ENCODE peak calls at places on chromosomes 4 and X, in six cellular contexts. Y is AG04450, L is heart left ventricle, Z is left ventricle myocardium inferior, M is suprapubic skin, O is substantia nigra. R is an unnamed sample.
A peak's percentile ranks its signal among the peaks of the same experiment; 100 is the strongest.

GRCh38 chr4:4327652-4328121 is 37.6 kb downstream of the ZBTB49 start:
- DNase-seq in Y (no peak), L (peak; percentile 53), Z (peak; percentile 34), M (no peak), O (no peak), R (no peak)

GRCh38 chr4:3287972-3288570 is 4.8 kb upstream of the RGS12 start:
- DNase-seq in Y (no peak), M (no peak), L (no peak), O (no peak), Z (no peak), R (no peak)

GRCh38 chr4:77833158-77833724 is 14.1 kb upstream of the CNOT6L start:
- DNase-seq in Z (no peak), L (no peak), O (no peak), Y (no peak), M (no peak), R (no peak)

GRCh38 chrX:5409106-5409505 is 819.6 kb downstream of the NLGN4X start:
- DNase-seq in M (no peak), Z (no peak), Y (no peak), O (no peak), L (no peak), R (no peak)

GRCh38 chr4:23333946-23334878 is 555.6 kb downstream of the PPARGC1A start:
- DNase-seq in O (no peak), L (no peak), Y (peak; percentile 11), Z (no peak), M (no peak), R (peak; percentile 73)

GRCh38 chrX:129606918-129607317 is 47.8 kb downstream of the APLN start:
- DNase-seq in O (peak; percentile 21), M (peak; percentile 73), Y (no peak), L (peak; percentile 47), Z (no peak), R (no peak)

GRCh38 chr4:147772459-147772969 is 40.6 kb downstream of the ARHGAP10 start:
- DNase-seq in Y (peak; percentile 69), O (no peak), L (no peak), Z (no peak), M (no peak), R (no peak)

GRCh38 chr4:166635367-166635766 is 598.9 kb downstream of the SPOCK3 start:
- DNase-seq in M (no peak), Y (no peak), L (no peak), Z (no peak), O (no peak), R (no peak)

GRCh38 chr4:38757945-38758344 is 24.8 kb downstream of the TLR10 start:
- DNase-seq in L (no peak), O (no peak), Z (no peak), M (no peak), Y (no peak), R (no peak)

GRCh38 chr4:47882228-47882627 is 32.2 kb downstream of the NFXL1 start:
- DNase-seq in O (no peak), L (no peak), M (no peak), Z (no peak), Y (no peak), R (no peak)

GRCh38 chrX:153599192-153600031 is 473 bp upstream of the CCNQ start:
- DNase-seq in L (peak; percentile 92), O (peak; percentile 63), Y (peak; percentile 43), M (peak; percentile 85), Z (peak; percentile 88), R (peak; percentile 22)

GRCh38 chr4:158193171-158193749 is 17.0 kb upstream of the TMEM144 start:
- DNase-seq in O (no peak), Y (no peak), L (no peak), Z (no peak), M (no peak), R (no peak)

GRCh38 chrX:112889400-112889799 is 48.8 kb upstream of the AMOT start:
- DNase-seq in M (no peak), L (no peak), Y (no peak), Z (no peak), O (no peak), R (no peak)

GRCh38 chrX:120839506-120839905 is 36.2 kb downstream of the CT47B1 start:
- DNase-seq in L (no peak), Y (no peak), Z (no peak), M (no peak), O (no peak), R (no peak)

GRCh38 chr4:25865586-25865985 is 2.8 kb upstream of the SEL1L3 start:
- DNase-seq in Y (no peak), Z (no peak), M (no peak), O (no peak), L (peak; percentile 38), R (peak; percentile 90)

GRCh38 chr4:183099537-183100297 is 660 bp downstream of the WWC2 start:
- DNase-seq in L (peak; percentile 46), O (peak; percentile 14), Y (no peak), Z (peak; percentile 36), M (peak; percentile 77), R (no peak)

GRCh38 chr4:102143433-102143832 is 201.8 kb downstream of the SLC39A8 start:
- DNase-seq in Y (no peak), Z (no peak), M (no peak), O (no peak), L (no peak), R (no peak)

GRCh38 chr4:3199661-3200422 is 49.1 kb upstream of the MSANTD1 start:
- DNase-seq in L (no peak), O (no peak), M (peak; percentile 75), Y (no peak), Z (no peak), R (no peak)

GRCh38 chr4:38735870-38736269 is 46.9 kb downstream of the TLR10 start:
- DNase-seq in L (no peak), Z (no peak), O (no peak), Y (no peak), M (no peak), R (no peak)

DNA sequence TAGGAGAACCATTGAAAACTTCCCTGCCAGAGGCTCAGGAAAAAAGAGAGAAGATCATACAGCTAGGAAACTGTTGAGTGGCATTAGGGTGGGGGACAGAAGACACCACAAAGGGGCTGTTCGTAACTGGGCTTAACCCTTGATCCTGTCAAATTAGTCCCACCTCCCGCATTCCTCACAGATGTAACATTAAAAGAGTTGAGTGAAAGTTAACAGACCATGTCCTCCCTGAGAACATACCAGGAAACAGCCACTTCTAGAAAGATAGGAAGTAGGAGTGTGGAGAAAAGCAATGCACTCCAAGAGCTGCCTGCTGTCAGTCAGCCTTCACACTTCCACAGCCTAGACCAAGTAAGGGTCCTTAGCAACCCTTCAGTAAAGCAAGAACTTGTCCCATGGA is 8.7 kb downstream of the SHROOM4 start:
- DNase-seq in Y (no peak), Z (no peak), M (no peak), L (no peak), O (no peak), R (no peak)
- H3K27ac ChIP-seq in Y (no peak overlapping the region), Z (no peak overlapping the region), M (no peak overlapping the region), L (no peak overlapping the region), O (peak overlapping the region; percentile 21), R (no peak overlapping the region)

GRCh38 chr4:146327859-146328258 is 113.5 kb downstream of the REELD1 start:
- DNase-seq in Z (no peak), L (no peak), M (no peak), O (no peak), Y (no peak), R (no peak)

GRCh38 chr4:146333187-146333894 is 119.0 kb downstream of the REELD1 start:
- DNase-seq in L (no peak), Y (peak; percentile 26), O (no peak), Z (no peak), M (no peak), R (peak; percentile 51)

GRCh38 chr4:146333895-146334262 is 119.5 kb downstream of the REELD1 start:
- DNase-seq in M (no peak), Z (no peak), Y (no peak), L (no peak), O (no peak), R (no peak)

GRCh38 chr4:146330392-146330791 is 116.1 kb downstream of the REELD1 start:
- DNase-seq in L (no peak), O (no peak), M (no peak), Y (no peak), Z (no peak), R (no peak)

GRCh38 chr4:146329042-146329716 is 114.8 kb downstream of the REELD1 start:
- DNase-seq in M (no peak), L (no peak), Z (no peak), O (no peak), Y (peak; percentile 38), R (no peak)
- H3K27ac ChIP-seq in M (no peak overlapping the region), L (peak overlapping the region; percentile 18), Z (no peak overlapping the region), O (no peak overlapping the region), Y (peak overlapping the region; percentile 77), R (peak overlapping the region; percentile 81)

DNA sequence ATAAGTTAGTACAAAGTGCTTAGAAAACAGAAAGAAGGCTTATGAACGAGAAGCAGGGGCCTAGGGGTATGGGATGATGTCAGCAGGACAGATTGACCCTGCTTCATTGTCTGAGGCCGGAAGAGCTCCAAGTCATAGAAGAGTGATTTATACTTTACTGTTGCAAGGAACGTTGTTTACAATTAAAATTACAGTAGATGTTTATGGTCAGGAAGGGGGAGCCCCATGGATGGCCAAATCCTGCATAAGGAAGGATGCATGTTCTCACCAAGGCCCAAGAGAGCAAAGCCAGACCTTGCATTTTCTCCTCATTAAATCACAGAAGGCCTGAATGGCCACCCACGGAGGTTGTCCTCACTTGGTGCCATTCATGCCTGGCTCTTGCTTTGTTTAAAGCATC is 115.3 kb downstream of the LDB2 start:
- DNase-seq in Z (no peak), O (no peak), L (no peak), M (no peak), Y (no peak), R (no peak)
- H3K27ac ChIP-seq in Z (no peak overlapping the region), O (no peak overlapping the region), L (no peak overlapping the region), M (no peak overlapping the region), Y (no peak overlapping the region), R (no peak overlapping the region)

GRCh38 chr4:12548678-12549077 is 935.5 kb downstream of the RAB28 start:
- DNase-seq in O (no peak), L (no peak), Y (no peak), Z (no peak), M (no peak), R (no peak)

DNA sequence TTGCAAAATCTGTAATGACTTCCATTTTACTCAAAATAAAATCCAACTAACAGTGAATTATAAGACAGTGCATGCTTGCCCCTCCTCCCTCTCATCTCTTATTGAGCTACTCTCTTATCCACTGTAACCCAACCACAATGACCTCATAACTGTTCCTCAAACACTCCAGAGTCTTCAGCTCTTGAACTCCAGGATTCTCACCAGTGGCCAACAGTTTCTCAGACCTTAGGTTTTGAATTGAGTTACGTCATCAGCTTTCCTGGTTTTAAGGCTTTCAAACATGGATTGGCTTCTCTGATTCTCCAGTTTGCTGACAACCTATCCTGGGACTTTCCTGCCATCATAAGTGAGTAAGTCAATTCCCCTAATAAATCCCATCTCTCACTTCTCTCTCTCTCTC is 938.3 kb downstream of the RAB28 start:
- DNase-seq in O (no peak), Z (no peak), Y (no peak), M (no peak), L (no peak), R (no peak)
- H3K27ac ChIP-seq in O (no peak overlapping the region), Z (no peak overlapping the region), Y (no peak overlapping the region), M (no peak overlapping the region), L (no peak overlapping the region), R (no peak overlapping the region)

DNA sequence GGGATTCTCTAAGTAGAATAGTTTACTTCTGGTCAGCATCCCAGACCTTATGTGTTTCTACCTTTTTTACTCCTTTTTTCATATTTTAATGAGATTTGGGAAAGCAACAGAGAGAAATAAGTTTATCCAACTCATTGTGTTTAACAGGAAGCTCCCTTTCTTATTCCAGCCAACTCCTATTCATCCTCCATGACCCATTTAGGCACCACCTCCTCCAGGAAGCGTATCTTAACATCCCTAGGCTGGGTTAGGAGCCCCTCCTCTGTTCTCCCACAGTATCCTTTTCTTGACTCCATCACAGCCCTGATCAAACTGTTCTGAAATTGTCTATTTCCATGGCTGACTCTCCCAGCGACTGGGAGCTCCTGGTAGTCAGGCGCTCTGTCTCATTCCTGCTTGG is 18.8 kb upstream of the IQSEC2 start:
- DNase-seq in M (no peak), O (no peak), Z (no peak), Y (no peak), L (no peak), R (no peak)
- H3K27ac ChIP-seq in M (no peak overlapping the region), O (no peak overlapping the region), Z (no peak overlapping the region), Y (no peak overlapping the region), L (no peak overlapping the region), R (no peak overlapping the region)

R was measured in epithelial cell of prostate.